ENCODE peak calls at places on chromosome 19, in five cellular contexts. One of them, this sample, is unnamed.

GRCh38 chr19:46221981-46222610 is 7.4 kb upstream of the IGFL1 start:
- DNase-seq in HCEC 1CT: peak
- DNase-seq in left lobe of liver: no peak
- DNase-seq in activated gamma-delta T cell treated with Interleukin-2 at 50 U/mL for 16 hours: no peak
- DNase-seq in BJ: no peak
- DNase-seq in this sample: no peak

GRCh38 chr19:7831452-7831851 is 1.4 kb downstream of the EVI5L start:
- DNase-seq in HCEC 1CT: peak
- DNase-seq in left lobe of liver: no peak
- DNase-seq in activated gamma-delta T cell treated with Interleukin-2 at 50 U/mL for 16 hours: no peak
- DNase-seq in BJ: no peak
- DNase-seq in this sample: no peak

GRCh38 chr19:31548941-31549340 is 199.7 kb upstream of the TSHZ3 start:
- DNase-seq in HCEC 1CT: no peak
- DNase-seq in left lobe of liver: no peak
- DNase-seq in activated gamma-delta T cell treated with Interleukin-2 at 50 U/mL for 16 hours: no peak
- DNase-seq in BJ: no peak
- DNase-seq in this sample: peak

GRCh38 chr19:2750739-2751437 is 11.1 kb upstream of the SLC39A3 start:
- DNase-seq in HCEC 1CT: no peak
- DNase-seq in left lobe of liver: no peak
- DNase-seq in activated gamma-delta T cell treated with Interleukin-2 at 50 U/mL for 16 hours: no peak
- DNase-seq in BJ: no peak
- DNase-seq in this sample: no peak

GRCh38 chr19:10551698-10552301 is 8.1 kb downstream of the ATG4D start:
- DNase-seq in HCEC 1CT: peak
- DNase-seq in left lobe of liver: no peak
- DNase-seq in activated gamma-delta T cell treated with Interleukin-2 at 50 U/mL for 16 hours: peak
- DNase-seq in BJ: no peak
- DNase-seq in this sample: no peak

GRCh38 chr19:12783849-12784393 is 7.4 kb upstream of the JUNB start:
- DNase-seq in HCEC 1CT: no peak
- DNase-seq in left lobe of liver: peak
- DNase-seq in activated gamma-delta T cell treated with Interleukin-2 at 50 U/mL for 16 hours: no peak
- DNase-seq in BJ: no peak
- DNase-seq in this sample: no peak

GRCh38 chr19:53576941-53577653 is 39.2 kb downstream of the ZNF331 start:
- DNase-seq in HCEC 1CT: no peak
- DNase-seq in left lobe of liver: no peak
- DNase-seq in activated gamma-delta T cell treated with Interleukin-2 at 50 U/mL for 16 hours: no peak
- DNase-seq in BJ: no peak
- DNase-seq in this sample: no peak

GRCh38 chr19:52343548-52343947 is 7.5 kb downstream of the ZNF610 start:
- DNase-seq in HCEC 1CT: no peak
- DNase-seq in left lobe of liver: no peak
- DNase-seq in activated gamma-delta T cell treated with Interleukin-2 at 50 U/mL for 16 hours: peak
- DNase-seq in BJ: no peak
- DNase-seq in this sample: no peak

GRCh38 chr19:34231439-34231838 is 22.9 kb upstream of the GARRE1 start:
- DNase-seq in HCEC 1CT: no peak
- DNase-seq in left lobe of liver: no peak
- DNase-seq in activated gamma-delta T cell treated with Interleukin-2 at 50 U/mL for 16 hours: no peak
- DNase-seq in BJ: no peak
- DNase-seq in this sample: no peak

GRCh38 chr19:42601811-42602443 is 7.2 kb upstream of the CEACAM8 start:
- DNase-seq in HCEC 1CT: peak
- DNase-seq in left lobe of liver: no peak
- DNase-seq in activated gamma-delta T cell treated with Interleukin-2 at 50 U/mL for 16 hours: no peak
- DNase-seq in BJ: no peak
- DNase-seq in this sample: no peak

GRCh38 chr19:49879243-49879960 is 1.9 kb downstream of the TBC1D17 start:
- DNase-seq in HCEC 1CT: no peak
- DNase-seq in left lobe of liver: no peak
- DNase-seq in activated gamma-delta T cell treated with Interleukin-2 at 50 U/mL for 16 hours: no peak
- DNase-seq in BJ: no peak
- DNase-seq in this sample: no peak

GRCh38 chr19:27671876-27672275 is 1541.1 kb downstream of the UQCRFS1 start:
- DNase-seq in HCEC 1CT: no peak
- DNase-seq in left lobe of liver: peak
- DNase-seq in activated gamma-delta T cell treated with Interleukin-2 at 50 U/mL for 16 hours: no peak
- DNase-seq in BJ: no peak
- DNase-seq in this sample: no peak

GRCh38 chr19:47497821-47498520 is 14.0 kb upstream of the KPTN start:
- DNase-seq in HCEC 1CT: no peak
- DNase-seq in left lobe of liver: no peak
- DNase-seq in activated gamma-delta T cell treated with Interleukin-2 at 50 U/mL for 16 hours: no peak
- DNase-seq in BJ: no peak
- DNase-seq in this sample: no peak

GRCh38 chr19:8973501-8974091 is 36.6 kb downstream of the MUC16 start:
- DNase-seq in HCEC 1CT: no peak
- DNase-seq in left lobe of liver: no peak
- DNase-seq in activated gamma-delta T cell treated with Interleukin-2 at 50 U/mL for 16 hours: no peak
- DNase-seq in BJ: no peak
- DNase-seq in this sample: no peak

GRCh38 chr19:5828661-5829566 is 10.6 kb downstream of the FUT6 start:
- DNase-seq in HCEC 1CT: no peak
- DNase-seq in left lobe of liver: no peak
- DNase-seq in activated gamma-delta T cell treated with Interleukin-2 at 50 U/mL for 16 hours: peak
- DNase-seq in BJ: no peak
- DNase-seq in this sample: no peak

GRCh38 chr19:6233051-6233826 is 46.5 kb downstream of the MLLT1 start:
- DNase-seq in HCEC 1CT: no peak
- DNase-seq in left lobe of liver: peak
- DNase-seq in activated gamma-delta T cell treated with Interleukin-2 at 50 U/mL for 16 hours: no peak
- DNase-seq in BJ: no peak
- DNase-seq in this sample: no peak

GRCh38 chr19:19405919-19406877 is 723 bp downstream of the GATAD2A start:
- DNase-seq in HCEC 1CT: peak
- DNase-seq in left lobe of liver: peak
- DNase-seq in activated gamma-delta T cell treated with Interleukin-2 at 50 U/mL for 16 hours: peak
- DNase-seq in BJ: no peak
- DNase-seq in this sample: no peak

GRCh38 chr19:17079710-17080440 is 4.3 kb downstream of the MYO9B start:
- DNase-seq in HCEC 1CT: peak
- DNase-seq in left lobe of liver: no peak
- DNase-seq in activated gamma-delta T cell treated with Interleukin-2 at 50 U/mL for 16 hours: peak
- DNase-seq in BJ: peak
- DNase-seq in this sample: peak

GRCh38 chr19:10552596-10553053 is 8.9 kb downstream of the ATG4D start:
- DNase-seq in HCEC 1CT: peak
- DNase-seq in left lobe of liver: no peak
- DNase-seq in activated gamma-delta T cell treated with Interleukin-2 at 50 U/mL for 16 hours: no peak
- DNase-seq in BJ: no peak
- DNase-seq in this sample: no peak

GRCh38 chr19:54523403-54523802 is 20.8 kb downstream of the LAIR2 start:
- DNase-seq in HCEC 1CT: peak
- DNase-seq in left lobe of liver: no peak
- DNase-seq in activated gamma-delta T cell treated with Interleukin-2 at 50 U/mL for 16 hours: no peak
- DNase-seq in BJ: no peak
- DNase-seq in this sample: no peak

GRCh38 chr19:18317998-18318800 is 4.7 kb downstream of the LSM4 start:
- DNase-seq in HCEC 1CT: no peak
- DNase-seq in left lobe of liver: peak
- DNase-seq in activated gamma-delta T cell treated with Interleukin-2 at 50 U/mL for 16 hours: peak
- DNase-seq in BJ: no peak
- DNase-seq in this sample: no peak

GRCh38 chr19:28998974-28999373 is 214.0 kb downstream of the UQCRFS1 start:
- DNase-seq in HCEC 1CT: no peak
- DNase-seq in left lobe of liver: no peak
- DNase-seq in activated gamma-delta T cell treated with Interleukin-2 at 50 U/mL for 16 hours: no peak
- DNase-seq in BJ: no peak
- DNase-seq in this sample: no peak